ENCODE peak calls at places on chromosome 22, in ten cellular contexts. Z, A, Q, M, U, I, W, D, V and X are unnamed samples.

GRCh38 chr22:22983123-22983522 is 87.2 kb upstream of the GNAZ start:
- DNase-seq in Z (no peak), A (no peak), Q (no peak), M (no peak), U (no peak), I (no peak), W (no peak), D (no peak), V (no peak), X (no peak)

GRCh38 chr22:26709617-26710390 is 52.4 kb downstream of the MIAT start:
- DNase-seq in Z (peak; percentile 30), A (peak; percentile 79), Q (peak; percentile 29), M (peak; percentile 15), U (no peak), I (no peak), W (no peak), D (no peak), V (no peak), X (no peak)

GRCh38 chr22:35561796-35562526 is 21.3 kb downstream of the RASD2 start:
- DNase-seq in Z (peak; percentile 38), A (no peak), Q (peak; percentile 74), M (peak; percentile 65), U (no peak), I (no peak), W (no peak), D (no peak), V (no peak), X (no peak)

GRCh38 chr22:33380789-33381530 is 322.8 kb upstream of the SYN3 start:
- DNase-seq in Z (peak; percentile 44), A (no peak), Q (peak; percentile 74), M (peak; percentile 1), U (no peak), I (peak; percentile 78), W (no peak), D (no peak), V (no peak), X (peak; percentile 14)

GRCh38 chr22:33542153-33542552 is 378.1 kb downstream of the LARGE1 start:
- DNase-seq in Z (no peak), A (no peak), Q (no peak), M (no peak), U (no peak), I (no peak), W (no peak), D (no peak), V (no peak), X (no peak)

GRCh38 chr22:32590556-32590955 is 115.9 kb downstream of the FBXO7 start:
- DNase-seq in Z (no peak), A (peak; percentile 74), Q (peak; percentile 4), M (peak; percentile 18), U (no peak), I (peak; percentile 69), W (no peak), D (no peak), V (no peak), X (no peak)

GRCh38 chr22:48536691-48537591 is 1290.7 kb downstream of the BRD1 start:
- DNase-seq in Z (no peak), A (no peak), Q (no peak), M (no peak), U (peak; percentile 74), I (no peak), W (no peak), D (peak; percentile 64), V (peak; percentile 91), X (no peak)

GRCh38 chr22:38267086-38267485 is 5.7 kb downstream of the TMEM184B start:
- DNase-seq in Z (no peak), A (peak; percentile 29), Q (peak; percentile 45), M (no peak), U (no peak), I (no peak), W (no peak), D (no peak), V (no peak), X (no peak)

GRCh38 chr22:22064580-22064979 is 82.0 kb upstream of the TOP3B start:
- DNase-seq in Z (no peak), A (no peak), Q (no peak), M (no peak), U (no peak), I (no peak), W (no peak), D (no peak), V (no peak), X (no peak)

GRCh38 chr22:27561301-27561820 is 240.2 kb downstream of the MN1 start:
- DNase-seq in Z (no peak), A (no peak), Q (no peak), M (peak; percentile 5), U (no peak), I (no peak), W (no peak), D (no peak), V (no peak), X (no peak)

GRCh38 chr22:25492950-25493790 is 71.3 kb upstream of the GRK3 start:
- DNase-seq in Z (no peak), A (no peak), Q (no peak), M (no peak), U (no peak), I (no peak), W (no peak), D (no peak), V (no peak), X (no peak)

GRCh38 chr22:17893900-17894299 is 119.6 kb upstream of the BID start:
- DNase-seq in Z (no peak), A (no peak), Q (no peak), M (no peak), U (no peak), I (no peak), W (peak; percentile 73), D (no peak), V (no peak), X (no peak)

GRCh38 chr22:17898375-17898774 is 124.1 kb upstream of the BID start:
- DNase-seq in Z (no peak), A (no peak), Q (no peak), M (no peak), U (no peak), I (no peak), W (no peak), D (no peak), V (no peak), X (no peak)

GRCh38 chr22:17897864-17898263 is 123.6 kb upstream of the BID start:
- DNase-seq in Z (no peak), A (no peak), Q (no peak), M (no peak), U (no peak), I (no peak), W (no peak), D (no peak), V (no peak), X (no peak)

GRCh38 chr22:17897411-17897810 is 123.1 kb upstream of the BID start:
- DNase-seq in Z (no peak), A (no peak), Q (no peak), M (no peak), U (no peak), I (no peak), W (no peak), D (no peak), V (no peak), X (no peak)

GRCh38 chr22:17896552-17896951 is 122.3 kb upstream of the BID start:
- DNase-seq in Z (no peak), A (peak; percentile 21), Q (peak; percentile 33), M (no peak), U (no peak), I (no peak), W (no peak), D (peak; percentile 89), V (no peak), X (no peak)
- TF ChIP-seq CTCF in Z (peak; percentile 56), A (no peak), Q (peak; percentile 66), M (peak; percentile 36), U (peak; percentile 20), I (peak; percentile 44), W (peak; percentile 44), D (peak; percentile 62), V (no peak), X (peak; percentile 49)

GRCh38 chr22:24145446-24146189 is 35.7 kb upstream of the SUSD2 start:
- DNase-seq in Z (no peak), A (no peak), Q (no peak), M (no peak), U (no peak), I (no peak), W (no peak), D (no peak), V (no peak), X (no peak)
- H3K4me3 ChIP-seq in Z (peak overlapping the region; percentile 18), A (peak overlapping the region; percentile 38), Q (no peak overlapping the region), M (no peak overlapping the region), U (no peak overlapping the region), I (no peak overlapping the region), W (no peak overlapping the region), D (no peak overlapping the region), V (no peak overlapping the region), X (no peak overlapping the region)

GRCh38 chr22:20181194-20181931 is 30.5 kb upstream of the CCDC188 start:
- DNase-seq in Z (no peak), A (no peak), Q (no peak), M (no peak), U (no peak), I (no peak), W (no peak), D (no peak), V (no peak), X (no peak)

GRCh38 chr22:20178922-20179227 is 28.0 kb upstream of the CCDC188 start:
- DNase-seq in Z (no peak), A (no peak), Q (no peak), M (no peak), U (no peak), I (no peak), W (no peak), D (no peak), V (no peak), X (no peak)

GRCh38 chr22:20180640-20181039 is 29.8 kb upstream of the CCDC188 start:
- DNase-seq in Z (no peak), A (no peak), Q (no peak), M (peak; percentile 9), U (no peak), I (no peak), W (no peak), D (no peak), V (no peak), X (no peak)

GRCh38 chr22:20179455-20180244 is 28.8 kb upstream of the CCDC188 start:
- DNase-seq in Z (no peak), A (no peak), Q (no peak), M (no peak), U (no peak), I (no peak), W (no peak), D (no peak), V (no peak), X (no peak)

DNA sequence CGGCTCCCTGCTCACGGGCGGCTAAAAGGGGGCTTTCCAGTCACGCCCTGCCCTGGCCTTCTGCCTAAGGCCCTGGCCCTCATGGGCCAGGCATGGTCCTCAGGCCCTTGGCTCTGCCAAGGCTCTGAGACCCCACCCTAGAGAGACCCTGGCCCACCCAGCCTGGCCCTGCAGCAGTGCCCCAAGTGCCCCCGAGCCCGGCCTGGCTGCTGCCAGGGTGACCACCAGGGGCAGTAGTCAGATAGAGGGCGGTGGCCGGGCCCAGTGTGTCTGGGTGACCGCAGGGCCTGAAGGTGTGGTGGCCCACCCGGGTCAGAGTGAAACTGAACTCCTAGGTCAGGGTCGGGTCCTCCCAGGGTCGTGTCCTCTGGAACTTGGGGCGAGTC is 29.4 kb upstream of the CCDC188 start:
- DNase-seq in Z (no peak), A (no peak), Q (no peak), M (no peak), U (no peak), I (no peak), W (no peak), D (no peak), V (no peak), X (no peak)
- TF ChIP-seq CTCF in Z (peak; percentile 14), A (peak; percentile 32), Q (peak; percentile 45), M (no peak), U (no peak), I (peak; percentile 35), W (no peak), D (no peak), V (no peak), X (peak; percentile 52)

GRCh38 chr22:31295831-31296230 is 3.5 kb upstream of the PIK3IP1 start:
- DNase-seq in Z (no peak), A (peak; percentile 38), Q (no peak), M (no peak), U (no peak), I (no peak), W (no peak), D (no peak), V (no peak), X (no peak)
- H3K4me3 ChIP-seq in Z (no peak overlapping the region), A (no peak overlapping the region), Q (no peak overlapping the region), M (no peak overlapping the region), U (no peak overlapping the region), I (no peak overlapping the region), W (no peak overlapping the region), D (peak overlapping the region; percentile 29), V (no peak overlapping the region), X (no peak overlapping the region)